ENCODE peak calls at places on chromosome 15, in nine cellular contexts. One of them, this sample, is unnamed.

GRCh38 chr15:88331291-88331690 is 74.8 kb upstream of the NTRK3 start:
- DNase-seq in sigmoid colon: no peak
- DNase-seq in activated naive CD4-positive, alpha-beta T cell treated with Interleukin-2 at 50 U/mL for 16 hours: peak; percentile 9
- DNase-seq in NCI-H1105: peak; percentile 31
- DNase-seq in stromal cell of bone marrow: no peak
- DNase-seq in HL-60: peak; percentile 21
- DNase-seq in GM12865: peak; percentile 72
- DNase-seq in LNCaP clone FGC: peak; percentile 17
- DNase-seq in stimulated activated CD4-positive, alpha-beta T cell treated with anti-CD3 and anti-CD28 coated beads, Interleukin-2, amount 100 ng/mL, for 48 hours: peak; percentile 56
- DNase-seq in this sample: peak; percentile 78

GRCh38 chr15:98946301-98947255 is 61.0 kb downstream of the PGPEP1L start:
- DNase-seq in sigmoid colon: peak; percentile 77
- DNase-seq in activated naive CD4-positive, alpha-beta T cell treated with Interleukin-2 at 50 U/mL for 16 hours: no peak
- DNase-seq in NCI-H1105: no peak
- DNase-seq in stromal cell of bone marrow: peak; percentile 29
- DNase-seq in HL-60: no peak
- DNase-seq in GM12865: no peak
- DNase-seq in LNCaP clone FGC: no peak
- DNase-seq in stimulated activated CD4-positive, alpha-beta T cell treated with anti-CD3 and anti-CD28 coated beads, Interleukin-2, amount 100 ng/mL, for 48 hours: no peak
- DNase-seq in this sample: no peak

GRCh38 chr15:57100136-57100539 is 181.7 kb downstream of the TCF12 start:
- DNase-seq in sigmoid colon: no peak
- DNase-seq in activated naive CD4-positive, alpha-beta T cell treated with Interleukin-2 at 50 U/mL for 16 hours: no peak
- DNase-seq in NCI-H1105: no peak
- DNase-seq in stromal cell of bone marrow: no peak
- DNase-seq in HL-60: peak; percentile 5
- DNase-seq in GM12865: peak; percentile 51
- DNase-seq in LNCaP clone FGC: no peak
- DNase-seq in stimulated activated CD4-positive, alpha-beta T cell treated with anti-CD3 and anti-CD28 coated beads, Interleukin-2, amount 100 ng/mL, for 48 hours: no peak
- DNase-seq in this sample: no peak

GRCh38 chr15:89462198-89462912 is 34.0 kb downstream of the RHCG start:
- DNase-seq in sigmoid colon: no peak
- DNase-seq in activated naive CD4-positive, alpha-beta T cell treated with Interleukin-2 at 50 U/mL for 16 hours: no peak
- DNase-seq in NCI-H1105: no peak
- DNase-seq in stromal cell of bone marrow: no peak
- DNase-seq in HL-60: no peak
- DNase-seq in GM12865: peak; percentile 29
- DNase-seq in LNCaP clone FGC: peak; percentile 6
- DNase-seq in stimulated activated CD4-positive, alpha-beta T cell treated with anti-CD3 and anti-CD28 coated beads, Interleukin-2, amount 100 ng/mL, for 48 hours: no peak
- DNase-seq in this sample: no peak

GRCh38 chr15:38084289-38084688 is 149.8 kb downstream of the TMCO5A start:
- DNase-seq in sigmoid colon: no peak
- DNase-seq in activated naive CD4-positive, alpha-beta T cell treated with Interleukin-2 at 50 U/mL for 16 hours: no peak
- DNase-seq in NCI-H1105: no peak
- DNase-seq in stromal cell of bone marrow: no peak
- DNase-seq in HL-60: peak; percentile 28
- DNase-seq in GM12865: peak; percentile 75
- DNase-seq in LNCaP clone FGC: no peak
- DNase-seq in stimulated activated CD4-positive, alpha-beta T cell treated with anti-CD3 and anti-CD28 coated beads, Interleukin-2, amount 100 ng/mL, for 48 hours: no peak
- DNase-seq in this sample: no peak

GRCh38 chr15:85614059-85614458 is 180.7 kb downstream of the KLHL25 start:
- DNase-seq in sigmoid colon: no peak
- DNase-seq in activated naive CD4-positive, alpha-beta T cell treated with Interleukin-2 at 50 U/mL for 16 hours: no peak
- DNase-seq in NCI-H1105: no peak
- DNase-seq in stromal cell of bone marrow: no peak
- DNase-seq in HL-60: no peak
- DNase-seq in GM12865: no peak
- DNase-seq in LNCaP clone FGC: no peak
- DNase-seq in stimulated activated CD4-positive, alpha-beta T cell treated with anti-CD3 and anti-CD28 coated beads, Interleukin-2, amount 100 ng/mL, for 48 hours: no peak
- DNase-seq in this sample: no peak

GRCh38 chr15:92808611-92809063 is 91.5 kb upstream of the CHD2 start:
- DNase-seq in sigmoid colon: peak; percentile 82
- DNase-seq in activated naive CD4-positive, alpha-beta T cell treated with Interleukin-2 at 50 U/mL for 16 hours: no peak
- DNase-seq in NCI-H1105: no peak
- DNase-seq in stromal cell of bone marrow: no peak
- DNase-seq in HL-60: no peak
- DNase-seq in GM12865: no peak
- DNase-seq in LNCaP clone FGC: no peak
- DNase-seq in stimulated activated CD4-positive, alpha-beta T cell treated with anti-CD3 and anti-CD28 coated beads, Interleukin-2, amount 100 ng/mL, for 48 hours: no peak
- DNase-seq in this sample: no peak

GRCh38 chr15:45114076-45114750 is at the start of the genes DUOX2 and DUOXA2:
- DNase-seq in sigmoid colon: no peak
- DNase-seq in activated naive CD4-positive, alpha-beta T cell treated with Interleukin-2 at 50 U/mL for 16 hours: no peak
- DNase-seq in NCI-H1105: no peak
- DNase-seq in stromal cell of bone marrow: no peak
- DNase-seq in HL-60: no peak
- DNase-seq in GM12865: no peak
- DNase-seq in LNCaP clone FGC: no peak
- DNase-seq in stimulated activated CD4-positive, alpha-beta T cell treated with anti-CD3 and anti-CD28 coated beads, Interleukin-2, amount 100 ng/mL, for 48 hours: no peak
- DNase-seq in this sample: peak; percentile 54